ENCODE peak calls at places on chromosomes 4 and X, in eight cellular contexts. Y, A, H, U, D, E, X and J are unnamed samples.
A peak's percentile ranks its signal among the peaks of the same experiment; 100 is the strongest.

GRCh38 chr4:181181331-181181730 is 1061.9 kb upstream of the TENM3 start:
- DNase-seq in Y (no peak), A (no peak), H (no peak), U (no peak), D (no peak), E (no peak), X (no peak), J (no peak)

GRCh38 chr4:91222019-91222418 is 1081.7 kb upstream of the GRID2 start:
- DNase-seq in Y (no peak), A (no peak), H (no peak), U (no peak), D (no peak), E (no peak), X (no peak), J (no peak)

GRCh38 chrX:21374994-21375794 is 976 bp downstream of the CNKSR2 start:
- DNase-seq in Y (no peak), A (no peak), H (no peak), U (no peak), D (no peak), E (peak; percentile 7), X (no peak), J (no peak)

GRCh38 chrX:22325091-22325490 is 52.4 kb downstream of the CBLL2 start:
- DNase-seq in Y (no peak), A (no peak), H (peak; percentile 59), U (no peak), D (no peak), E (no peak), X (no peak), J (no peak)

GRCh38 chrX:150035531-150035930 is 97.2 kb upstream of the EOLA2 start:
- DNase-seq in Y (no peak), A (no peak), H (peak; percentile 39), U (no peak), D (peak; percentile 40), E (no peak), X (no peak), J (no peak)

GRCh38 chr4:38673109-38673978 is 9.3 kb downstream of the KLF3 start:
- DNase-seq in Y (peak; percentile 93), A (peak; percentile 67), H (no peak), U (peak; percentile 93), D (peak; percentile 69), E (peak; percentile 32), X (peak; percentile 91), J (no peak)

GRCh38 chrX:77160301-77160700 is 286.9 kb upstream of the FGF16 start:
- DNase-seq in Y (no peak), A (no peak), H (no peak), U (no peak), D (peak; percentile 1), E (peak; percentile 12), X (peak; percentile 5), J (no peak)

GRCh38 chr4:89640620-89641366 is 196.2 kb downstream of the SNCA start:
- DNase-seq in Y (peak; percentile 43), A (no peak), H (peak; percentile 49), U (no peak), D (peak; percentile 63), E (peak; percentile 45), X (peak; percentile 44), J (no peak)

GRCh38 chrX:69021095-69021494 is 144.2 kb downstream of the PJA1 start:
- DNase-seq in Y (no peak), A (no peak), H (no peak), U (peak; percentile 82), D (no peak), E (no peak), X (no peak), J (no peak)

GRCh38 chrX:96764864-96765263 is 80.2 kb downstream of the DIAPH2 start:
- DNase-seq in Y (no peak), A (no peak), H (no peak), U (no peak), D (no peak), E (no peak), X (no peak), J (no peak)

DNA sequence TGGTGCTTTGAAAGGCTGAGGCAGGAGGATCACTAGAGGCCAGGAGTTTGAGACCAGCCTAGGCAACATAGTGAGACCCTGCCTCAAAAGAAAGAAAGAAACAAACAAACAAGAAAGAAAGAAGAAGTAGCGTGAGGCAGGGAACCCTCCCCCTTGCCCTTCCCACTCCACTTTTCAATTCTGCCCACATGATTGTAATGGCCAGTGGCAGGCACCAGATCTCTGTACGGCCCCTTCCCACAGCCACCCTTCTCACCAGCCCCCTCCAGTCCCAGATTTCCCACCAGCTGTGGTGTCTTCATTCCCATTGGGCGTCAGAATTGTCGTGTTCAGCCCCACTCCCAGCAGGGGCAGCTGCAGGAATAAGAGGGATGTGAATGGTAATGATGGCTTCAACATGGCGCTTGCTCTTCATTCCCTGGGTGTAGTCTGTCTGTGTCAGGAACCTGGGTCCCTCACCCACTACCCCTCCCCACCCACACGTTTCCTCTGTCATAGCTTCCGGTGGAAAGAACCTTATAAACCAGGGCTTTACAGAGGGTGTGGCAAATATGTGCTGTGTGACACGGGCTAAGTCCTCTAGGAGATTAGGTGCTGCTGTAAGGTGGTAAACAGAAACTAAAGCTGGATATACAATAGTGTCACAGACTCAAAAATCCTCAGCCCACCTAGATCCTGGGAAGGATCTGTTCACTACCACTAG is at the start of gene IL2RG:
- DNase-seq in Y (peak; percentile 72), A (peak; percentile 46), H (no peak), U (no peak), D (no peak), E (no peak), X (peak; percentile 67), J (peak; percentile 60)
- TF ChIP-seq POLR2A in Y (peak; percentile 92), A (no peak), H (no peak), U (no peak), D (no peak), E (no peak), X (peak; percentile 59), J (peak; percentile 87)

GRCh38 chr4:2735869-2736268 is 20.3 kb downstream of the TNIP2 start:
- DNase-seq in Y (no peak), A (no peak), H (no peak), U (no peak), D (no peak), E (no peak), X (no peak), J (no peak)

GRCh38 chr4:2732526-2732925 is 23.6 kb downstream of the TNIP2 start:
- DNase-seq in Y (no peak), A (no peak), H (no peak), U (no peak), D (no peak), E (no peak), X (no peak), J (no peak)

GRCh38 chr4:2733844-2734574 is 22.1 kb downstream of the TNIP2 start:
- DNase-seq in Y (no peak), A (no peak), H (no peak), U (no peak), D (no peak), E (no peak), X (no peak), J (no peak)

GRCh38 chr4:2733001-2733843 is 22.9 kb downstream of the TNIP2 start:
- DNase-seq in Y (no peak), A (no peak), H (no peak), U (no peak), D (no peak), E (no peak), X (no peak), J (no peak)

DNA sequence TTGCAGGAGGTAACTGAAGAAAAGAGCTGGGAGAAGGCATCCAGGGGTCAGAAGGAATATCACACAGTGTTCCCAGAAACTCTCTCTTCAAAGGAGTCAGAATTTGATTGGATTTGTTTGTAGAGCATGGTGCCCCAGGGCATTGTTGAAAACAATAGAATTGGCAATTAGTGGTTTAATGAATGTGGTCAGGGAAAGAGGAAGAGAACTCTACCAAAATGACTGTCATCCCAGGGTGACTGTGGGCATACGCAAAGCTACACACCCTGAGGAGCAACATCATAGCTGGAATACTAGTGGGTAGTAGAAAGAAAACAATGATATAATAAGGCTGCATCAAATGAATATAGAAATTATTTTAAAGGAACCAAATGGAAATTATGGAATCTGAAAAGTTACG is 21.5 kb downstream of the TNIP2 start:
- DNase-seq in Y (no peak), A (no peak), H (no peak), U (no peak), D (no peak), E (no peak), X (no peak), J (no peak)
- TF ChIP-seq POLR2A in Y (no peak), A (no peak), H (no peak), U (no peak), D (no peak), E (no peak), X (no peak), J (no peak)

DNA sequence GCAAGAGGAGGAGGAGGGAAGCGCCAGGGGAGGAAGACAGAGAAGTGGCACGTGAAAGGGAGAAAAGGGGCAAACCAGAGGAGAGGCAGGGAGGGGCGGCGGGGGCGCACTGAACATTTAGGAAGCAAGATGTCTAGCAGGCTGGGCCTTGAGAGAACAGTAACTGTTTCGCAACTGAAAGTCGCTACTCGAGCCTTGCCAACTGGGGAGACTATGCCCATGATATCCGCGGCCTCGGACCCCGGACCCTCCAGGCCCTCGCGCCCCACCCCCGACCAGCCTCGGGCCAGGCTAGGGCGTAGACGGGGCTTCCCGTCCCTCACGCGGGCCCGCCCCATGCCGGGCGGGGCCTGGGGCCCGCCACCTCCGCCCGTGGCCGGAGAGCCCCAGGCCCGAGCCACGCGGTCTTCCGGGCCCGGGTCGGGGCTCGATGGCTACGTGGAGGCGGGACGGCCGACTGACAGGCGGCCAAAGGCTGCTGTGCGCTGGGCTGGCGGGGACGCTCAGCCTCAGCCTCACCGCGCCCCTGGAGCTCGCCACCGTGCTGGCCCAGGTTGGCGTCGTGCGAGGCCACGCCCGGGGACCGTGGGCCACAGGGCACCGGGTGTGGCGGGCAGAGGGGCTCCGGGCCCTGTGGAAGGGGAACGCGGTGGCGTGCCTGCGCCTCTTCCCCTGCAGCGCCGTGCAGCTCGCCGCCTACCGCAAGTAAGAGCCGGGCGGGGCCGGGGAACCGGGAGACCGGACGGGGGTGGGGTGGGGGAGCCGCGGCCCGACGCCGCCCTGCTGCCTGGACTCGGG is at the start of gene SLC25A43:
- DNase-seq in Y (peak; percentile 57), A (peak; percentile 49), H (no peak), U (peak; percentile 88), D (peak; percentile 44), E (peak; percentile 19), X (peak; percentile 51), J (peak; percentile 69)
- TF ChIP-seq POLR2A in Y (peak; percentile 42), A (no peak), H (no peak), U (no peak), D (peak; percentile 64), E (no peak), X (peak; percentile 41), J (peak; percentile 68)

DNA sequence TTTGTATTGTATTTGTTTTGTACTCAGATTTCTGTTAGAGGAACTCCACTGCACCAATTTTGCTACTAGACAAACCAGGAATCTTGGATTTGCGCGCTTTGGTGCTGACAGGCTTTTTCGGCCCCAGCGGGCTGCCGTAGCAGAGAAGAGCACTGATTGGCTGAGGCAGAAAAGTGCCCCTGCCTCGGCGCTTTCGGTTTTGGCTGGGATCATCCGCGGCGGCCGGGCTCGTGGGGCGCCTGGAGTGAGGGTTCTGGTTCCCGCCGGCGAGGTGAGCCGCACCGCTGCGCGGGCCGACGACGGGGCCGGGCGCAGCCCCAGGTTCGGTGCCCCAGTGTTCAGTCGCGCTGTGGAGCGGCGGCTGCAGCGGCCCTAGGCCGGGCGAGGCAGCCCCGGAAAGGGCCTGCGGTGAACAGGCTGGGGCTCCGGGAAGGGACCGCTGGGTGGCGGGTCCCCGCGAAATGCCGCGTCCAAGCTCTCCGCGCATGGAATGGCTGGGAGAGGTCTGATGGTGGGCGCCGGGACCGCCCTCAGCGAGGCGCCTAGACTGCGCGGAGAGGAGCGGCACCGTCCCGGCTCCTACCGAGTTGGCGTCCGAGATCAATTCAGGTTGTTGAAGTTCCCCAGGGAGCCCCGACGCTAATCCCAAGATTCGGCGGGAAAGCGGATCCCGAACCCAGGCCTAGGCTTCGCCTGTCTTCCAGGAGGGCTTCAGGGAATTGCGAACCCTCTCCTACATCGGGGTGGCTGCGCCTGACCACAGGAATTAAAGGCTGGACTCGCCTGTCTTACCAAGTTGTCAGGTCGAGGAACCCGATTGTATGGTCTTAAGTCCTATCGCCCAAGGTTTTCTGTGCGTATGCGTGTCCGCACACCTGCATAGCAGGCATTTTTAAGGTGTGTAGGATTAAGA is at the start of gene LSM6:
- DNase-seq in Y (peak; percentile 91), A (peak; percentile 89), H (peak; percentile 85), U (peak; percentile 96), D (peak; percentile 81), E (peak; percentile 95), X (peak; percentile 88), J (peak; percentile 64)
- TF ChIP-seq POLR2A in Y (peak; percentile 63), A (no peak), H (no peak), U (no peak), D (peak; percentile 25), E (no peak), X (peak; percentile 77), J (peak; percentile 82)